ENCODE peak calls at places on chromosomes 3 and 15, in six cellular contexts. U is PC-3; T is CD4-positive, CD25-positive, alpha-beta regulatory T cell; C is IMR-90; O is GM23338; E is AG04450. Y is an unnamed sample. For H3K27me3, the result is how much of the 10 kb centered on the place peaks cover.

GRCh38 chr3:177726807-177727206 is 529.5 kb upstream of the TBL1XR1 start:
- DNase-seq in U (no peak), T (no peak), C (no peak), O (no peak), E (no peak), Y (no peak)

GRCh38 chr3:89578253-89578529 is 470.8 kb downstream of the EPHA3 start:
- DNase-seq in U (no peak), T (no peak), C (no peak), O (peak), E (no peak), Y (no peak)

GRCh38 chr15:80662756-80663553 is 32.2 kb upstream of the ABHD17C start:
- DNase-seq in U (no peak), T (no peak), C (no peak), O (peak), E (no peak), Y (no peak)

GRCh38 chr3:45881031-45882022 is 5.0 kb upstream of the CCR9 start:
- DNase-seq in U (peak), T (no peak), C (peak), O (no peak), E (no peak), Y (peak)

GRCh38 chr3:39134305-39134704 is 19.1 kb downstream of the CSRNP1 start:
- DNase-seq in U (no peak), T (no peak), C (no peak), O (no peak), E (no peak), Y (no peak)

GRCh38 chr3:16839271-16840110 is 45.3 kb upstream of the PLCL2 start:
- DNase-seq in U (no peak), T (no peak), C (no peak), O (no peak), E (no peak), Y (no peak)

GRCh38 chr3:60094392-60094947 is 1044.6 kb upstream of the CFAP20DC start:
- DNase-seq in U (no peak), T (no peak), C (no peak), O (no peak), E (no peak), Y (no peak)

GRCh38 chr15:33242669-33243191 is 48.2 kb upstream of the FMN1 start:
- DNase-seq in U (peak), T (peak), C (no peak), O (peak), E (no peak), Y (peak)

GRCh38 chr3:30848093-30848779 is 46.2 kb downstream of the GADL1 start:
- DNase-seq in U (no peak), T (no peak), C (no peak), O (no peak), E (no peak), Y (no peak)

GRCh38 chr3:122416966-122417365 is 1.1 kb upstream of the WDR5B start:
- DNase-seq in U (no peak), T (no peak), C (no peak), O (no peak), E (no peak), Y (no peak)

GRCh38 chr3:155643581-155644165 is 101.2 kb downstream of the PLCH1 start:
- DNase-seq in U (no peak), T (no peak), C (no peak), O (no peak), E (no peak), Y (no peak)

GRCh38 chr3:35597490-35597889 is 41.8 kb upstream of the ARPP21 start:
- DNase-seq in U (no peak), T (no peak), C (no peak), O (no peak), E (no peak), Y (no peak)

GRCh38 chr15:78243491-78243941 is 9.2 kb upstream of the ACSBG1 start:
- DNase-seq in U (no peak), T (no peak), C (peak), O (peak), E (no peak), Y (peak)

GRCh38 chr3:126621171-126621570 is 33.8 kb downstream of the TXNRD3 start:
- DNase-seq in U (peak), T (no peak), C (peak), O (no peak), E (peak), Y (peak)

GRCh38 chr3:120552184-120553020 is 43.7 kb upstream of the NDUFB4 start:
- DNase-seq in U (no peak), T (no peak), C (no peak), O (no peak), E (no peak), Y (no peak)

GRCh38 chr15:80966431-80967197 is 23.0 kb downstream of the MESD start:
- DNase-seq in U (no peak), T (no peak), C (no peak), O (peak), E (no peak), Y (no peak)

GRCh38 chr3:36596411-36596810 is 167.9 kb downstream of the DCLK3 start:
- DNase-seq in U (no peak), T (no peak), C (no peak), O (no peak), E (no peak), Y (no peak)

GRCh38 chr3:87987952-87988351 is 70.9 kb downstream of the CGGBP1 start:
- DNase-seq in U (no peak), T (no peak), C (no peak), O (peak), E (no peak), Y (no peak)

GRCh38 chr3:123153821-123154323 is 47.9 kb upstream of the SEC22A start:
- DNase-seq in U (no peak), T (no peak), C (no peak), O (no peak), E (no peak), Y (no peak)

GRCh38 chr3:11136871-11137626 is 17.2 kb upstream of the HRH1 start:
- DNase-seq in U (peak), T (no peak), C (peak), O (peak), E (peak), Y (peak)

GRCh38 chr3:161781381-161781780 is 284.8 kb downstream of the OTOL1 start:
- DNase-seq in U (peak), T (no peak), C (no peak), O (no peak), E (no peak), Y (no peak)

GRCh38 chr3:184005981-184006507 is 11.6 kb downstream of the ABCC5 start:
- DNase-seq in U (peak), T (peak), C (peak), O (peak), E (no peak), Y (no peak)

GRCh38 chr3:56468184-56469106 is at the start of gene ERC2:
- DNase-seq in U (peak), T (no peak), C (no peak), O (peak), E (no peak), Y (peak)

DNA sequence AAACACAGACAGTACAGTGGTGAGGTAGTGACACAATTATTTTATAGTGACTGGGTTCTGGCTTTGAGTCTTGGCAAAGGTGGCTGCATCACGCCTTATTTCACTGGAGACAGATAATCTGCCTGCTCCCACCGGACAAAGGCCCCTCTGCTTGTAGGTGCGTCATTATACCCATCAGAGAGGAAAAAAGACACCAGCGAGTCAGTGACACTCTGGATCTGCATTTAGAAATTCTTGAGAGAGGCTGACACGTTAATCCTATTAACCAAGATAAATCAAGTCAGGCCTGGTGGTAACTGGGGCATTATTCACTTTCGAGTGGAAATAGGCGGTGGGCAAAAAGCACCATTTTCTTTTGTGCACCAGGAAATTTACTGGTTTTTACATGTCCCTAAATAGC is 76.2 kb downstream of the NR2F2 start:
- DNase-seq in U (no peak), T (no peak), C (no peak), O (no peak), E (no peak), Y (no peak)
- H3K27me3 ChIP-seq in U (half or more), T (under half), C (half or more), O (half or more), E (under half), Y (under half)

GRCh38 chr3:108051005-108051404 is 39.8 kb downstream of the CD47 start:
- DNase-seq in U (peak), T (no peak), C (peak), O (no peak), E (no peak), Y (no peak)
- H3K4me3 ChIP-seq in U (no peak), T (no peak), C (no peak), O (no peak), E (no peak), Y (no peak)

GRCh38 chr3:142624725-142625440 is 28.7 kb downstream of the PLS1 start:
- DNase-seq in U (no peak), T (no peak), C (no peak), O (no peak), E (no peak), Y (no peak)
- H3K27me3 ChIP-seq in U (under half), T (under half), C (under half), O (under half), E (under half), Y (under half)

GRCh38 chr15:89812847-89813320 is 1.8 kb downstream of the ANPEP start:
- DNase-seq in U (no peak), T (no peak), C (no peak), O (no peak), E (no peak), Y (no peak)

GRCh38 chr15:89812126-89812846 is 2.4 kb downstream of the ANPEP start:
- DNase-seq in U (no peak), T (no peak), C (no peak), O (no peak), E (no peak), Y (peak)

GRCh38 chr15:89815769-89816168 is 1.1 kb upstream of the ANPEP start:
- DNase-seq in U (no peak), T (no peak), C (no peak), O (no peak), E (no peak), Y (no peak)

GRCh38 chr15:89813381-89814111 is 1.1 kb downstream of the ANPEP start:
- DNase-seq in U (no peak), T (no peak), C (no peak), O (no peak), E (no peak), Y (no peak)

GRCh38 chr15:89814112-89814742 is 425 bp downstream of the ANPEP start:
- DNase-seq in U (no peak), T (peak), C (no peak), O (peak), E (no peak), Y (no peak)
- H3K4me3 ChIP-seq in U (peak), T (no peak), C (peak), O (peak), E (peak), Y (peak)